ENCODE peak calls at places on chromosome 21, in eight cellular contexts. Y, O, Z, G, K, N, J and X are unnamed samples.

GRCh38 chr21:28431022-28431421 is 561.7 kb downstream of the LTN1 start:
- DNase-seq in N (no peak), O (no peak), Z (no peak), G (no peak), Y (no peak), J (no peak), K (no peak), X (no peak)

GRCh38 chr21:32083175-32083574 is 195.7 kb downstream of the MIS18A start:
- DNase-seq in Z (no peak), G (no peak), Y (no peak), N (no peak), K (no peak), O (no peak), J (no peak), X (no peak)

GRCh38 chr21:34280389-34280795 is 83.4 kb upstream of the KCNE2 start:
- DNase-seq in O (no peak), G (no peak), Y (peak; percentile 56), Z (no peak), N (no peak), J (no peak), K (no peak), X (peak; percentile 71)

GRCh38 chr21:31893841-31894240 is 21.0 kb downstream of the HUNK start:
- DNase-seq in G (no peak), N (no peak), K (no peak), Z (no peak), Y (no peak), J (no peak), O (no peak), X (no peak)

GRCh38 chr21:32624726-32625125 is 12.5 kb upstream of the CFAP298 start:
- DNase-seq in Z (no peak), J (no peak), O (no peak), G (no peak), N (no peak), K (no peak), Y (no peak), X (no peak)

GRCh38 chr21:43731891-43732711 is 13.2 kb downstream of the PDXK start:
- DNase-seq in G (no peak), Z (no peak), Y (no peak), J (no peak), K (no peak), O (no peak), N (no peak), X (no peak)

GRCh38 chr21:38544681-38545080 is 46.4 kb upstream of the ERG start:
- DNase-seq in Y (no peak), Z (no peak), O (no peak), K (no peak), N (no peak), G (no peak), J (no peak), X (no peak)

GRCh38 chr21:17889171-17889570 is 70.0 kb upstream of the C21orf91 start:
- DNase-seq in O (no peak), N (no peak), G (no peak), J (no peak), Y (no peak), K (no peak), Z (no peak), X (no peak)

GRCh38 chr21:27649323-27649722 is 682.4 kb upstream of the ADAMTS5 start:
- DNase-seq in N (no peak), Z (no peak), G (no peak), O (peak; percentile 88), J (no peak), K (no peak), Y (no peak), X (no peak)